ENCODE peak calls at places on chromosomes 7 and 10, in four cellular contexts. One of them, this sample, is unnamed.

GRCh38 chr7:47405286-47405904 is 176.5 kb downstream of the TNS3 start:
- DNase-seq in HepG2: no peak
- DNase-seq in K562: no peak
- DNase-seq in H1: no peak
- DNase-seq in this sample: no peak

GRCh38 chr7:88344271-88344670 is 37.6 kb upstream of the STEAP4 start:
- DNase-seq in K562: no peak
- DNase-seq in H1: no peak
- DNase-seq in HepG2: no peak
- DNase-seq in this sample: no peak

GRCh38 chr7:29987821-29988317 is 1.7 kb downstream of the SCRN1 start:
- DNase-seq in K562: no peak
- DNase-seq in HepG2: peak
- DNase-seq in H1: no peak
- DNase-seq in this sample: peak

GRCh38 chr7:154871483-154871882 is 131.4 kb downstream of the PAXIP1 start:
- DNase-seq in K562: no peak
- DNase-seq in HepG2: no peak
- DNase-seq in H1: no peak
- DNase-seq in this sample: no peak

GRCh38 chr7:79078273-79078672 is 375.2 kb downstream of the MAGI2 start:
- DNase-seq in HepG2: peak
- DNase-seq in H1: no peak
- DNase-seq in K562: no peak
- DNase-seq in this sample: no peak

GRCh38 chr7:136950331-136950730 is 81.9 kb downstream of the CHRM2 start:
- DNase-seq in K562: no peak
- DNase-seq in H1: no peak
- DNase-seq in HepG2: no peak
- DNase-seq in this sample: no peak

GRCh38 chr7:107479303-107479702 is 9.4 kb downstream of the GPR22 start:
- DNase-seq in H1: no peak
- DNase-seq in HepG2: no peak
- DNase-seq in K562: no peak
- DNase-seq in this sample: no peak

GRCh38 chr10:113788604-113789083 is 37.2 kb downstream of the PLEKHS1 start:
- DNase-seq in H1: no peak
- DNase-seq in K562: peak
- DNase-seq in HepG2: no peak
- DNase-seq in this sample: peak

GRCh38 chr7:14073543-14073942 is 84.1 kb upstream of the ETV1 start:
- DNase-seq in HepG2: no peak
- DNase-seq in H1: no peak
- DNase-seq in K562: no peak
- DNase-seq in this sample: no peak

GRCh38 chr7:37921340-37921805 is 933 bp downstream of the EPDR1 start:
- DNase-seq in H1: no peak
- DNase-seq in K562: peak
- DNase-seq in HepG2: peak
- DNase-seq in this sample: no peak

GRCh38 chr10:5659702-5660528 is 6.5 kb downstream of the ASB13 start:
- DNase-seq in H1: no peak
- DNase-seq in HepG2: peak
- DNase-seq in K562: peak
- DNase-seq in this sample: peak

GRCh38 chr7:122887198-122887597 is 938 bp upstream of the CADPS2 start:
- DNase-seq in H1: no peak
- DNase-seq in HepG2: peak
- DNase-seq in K562: peak
- DNase-seq in this sample: peak

GRCh38 chr7:116259821-116260440 is 49.6 kb downstream of the TES start:
- DNase-seq in H1: no peak
- DNase-seq in K562: no peak
- DNase-seq in HepG2: no peak
- DNase-seq in this sample: peak

GRCh38 chr10:79007843-79008319 is 60.9 kb upstream of the ZMIZ1 start:
- DNase-seq in K562: no peak
- DNase-seq in HepG2: no peak
- DNase-seq in H1: no peak
- DNase-seq in this sample: no peak

GRCh38 chr7:92809397-92810241 is 26.8 kb downstream of the CDK6 start:
- DNase-seq in K562: peak
- DNase-seq in H1: no peak
- DNase-seq in HepG2: peak
- DNase-seq in this sample: peak

GRCh38 chr10:78752708-78753107 is 316.1 kb upstream of the ZMIZ1 start:
- DNase-seq in H1: no peak
- DNase-seq in K562: no peak
- DNase-seq in HepG2: no peak
- DNase-seq in this sample: no peak

GRCh38 chr10:13815766-13816165 is 229.0 kb downstream of the PRPF18 start:
- DNase-seq in HepG2: no peak
- DNase-seq in H1: no peak
- DNase-seq in K562: no peak
- DNase-seq in this sample: no peak

GRCh38 chr10:78740976-78741375 is 327.8 kb upstream of the ZMIZ1 start:
- DNase-seq in H1: no peak
- DNase-seq in HepG2: no peak
- DNase-seq in K562: no peak
- DNase-seq in this sample: no peak

GRCh38 chr7:158127241-158127640 is 460.4 kb downstream of the PTPRN2 start:
- DNase-seq in K562: no peak
- DNase-seq in H1: no peak
- DNase-seq in HepG2: no peak
- DNase-seq in this sample: no peak

GRCh38 chr10:106311590-106311989 is 852.9 kb downstream of the SORCS1 start:
- DNase-seq in HepG2: no peak
- DNase-seq in K562: no peak
- DNase-seq in H1: no peak
- DNase-seq in this sample: no peak

GRCh38 chr10:93596539-93596938 is 4.5 kb downstream of the RBP4 start:
- DNase-seq in H1: peak
- DNase-seq in HepG2: peak
- DNase-seq in K562: no peak
- DNase-seq in this sample: peak

GRCh38 chr7:144720139-144720538 is 115.7 kb downstream of the TPK1 start:
- DNase-seq in K562: no peak
- DNase-seq in HepG2: no peak
- DNase-seq in H1: no peak
- DNase-seq in this sample: no peak

GRCh38 chr10:61175331-61175730 is 231.3 kb upstream of the RHOBTB1 start:
- DNase-seq in H1: no peak
- DNase-seq in HepG2: no peak
- DNase-seq in K562: no peak
- DNase-seq in this sample: no peak

DNA sequence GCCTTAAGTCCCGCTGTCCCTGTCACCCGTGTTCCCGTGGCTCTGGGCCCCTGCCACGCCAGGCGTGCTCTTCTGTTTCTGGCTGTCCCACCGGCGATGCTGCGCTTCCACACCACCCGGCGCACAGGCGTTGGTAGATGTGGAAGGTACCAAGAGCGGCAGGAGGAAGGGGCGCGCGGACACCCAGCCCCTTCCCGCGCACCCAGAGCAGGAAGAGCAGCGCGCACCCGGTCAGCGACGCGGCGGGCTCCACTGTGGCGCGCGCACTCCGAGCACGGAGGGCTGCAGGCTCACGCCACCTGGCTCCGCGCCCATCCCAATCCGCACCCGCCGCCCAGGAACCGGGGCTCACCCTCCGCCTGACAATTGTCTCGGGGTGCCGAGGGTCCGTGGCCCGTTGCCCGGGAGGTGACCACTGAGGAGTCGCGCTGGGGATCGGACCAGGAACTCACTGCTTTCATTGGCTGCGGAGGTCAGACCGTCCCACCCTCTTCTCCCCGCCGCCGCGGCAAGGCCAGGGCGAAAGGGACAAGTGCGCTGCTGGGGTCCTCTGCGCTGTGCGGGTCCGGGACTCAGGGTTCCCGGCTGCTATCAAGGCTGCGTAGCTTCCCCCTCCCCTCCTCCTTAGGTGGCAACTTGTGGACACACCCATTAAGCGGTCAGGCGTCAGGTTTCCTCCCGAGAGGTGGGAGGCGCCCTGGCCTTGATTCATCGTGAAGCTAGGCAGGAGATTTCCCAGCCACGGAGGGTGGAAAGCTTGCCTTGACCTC is 121.6 kb upstream of the ZNF92 start:
- DNase-seq in K562: peak
- DNase-seq in HepG2: peak
- DNase-seq in H1: peak
- DNase-seq in this sample: peak
- TF ChIP-seq POLR2A in K562: no peak
- TF ChIP-seq POLR2A in HepG2: peak
- TF ChIP-seq POLR2A in H1: no peak
- TF ChIP-seq POLR2A in this sample: peak

DNA sequence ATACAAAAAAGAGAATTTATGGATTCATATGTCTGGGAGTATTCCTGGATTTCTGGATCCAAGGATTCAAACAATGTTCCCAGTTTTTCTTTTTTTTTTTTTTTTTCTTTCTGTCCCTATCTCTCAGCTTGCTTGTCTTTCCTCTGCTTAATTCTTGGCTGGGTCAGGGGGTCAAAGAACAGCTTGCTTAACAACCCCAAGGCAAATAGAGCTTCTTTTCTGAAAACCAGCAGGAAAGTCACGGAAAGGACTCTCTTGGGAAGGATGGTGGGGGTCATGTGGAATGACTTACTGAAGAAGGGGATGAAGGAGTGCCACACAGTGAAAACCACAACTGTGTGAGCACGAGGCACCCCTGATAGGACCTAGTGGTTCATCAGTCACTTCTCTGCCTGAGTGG is 36.1 kb downstream of the GRK5 start:
- DNase-seq in H1: no peak
- DNase-seq in K562: no peak
- DNase-seq in HepG2: no peak
- DNase-seq in this sample: no peak
- TF ChIP-seq PHF8 in H1: no peak
- TF ChIP-seq PHF8 in K562: no peak
- TF ChIP-seq PHF8 in HepG2: no peak
- TF ChIP-seq PHF8 in this sample: no peak

DNA sequence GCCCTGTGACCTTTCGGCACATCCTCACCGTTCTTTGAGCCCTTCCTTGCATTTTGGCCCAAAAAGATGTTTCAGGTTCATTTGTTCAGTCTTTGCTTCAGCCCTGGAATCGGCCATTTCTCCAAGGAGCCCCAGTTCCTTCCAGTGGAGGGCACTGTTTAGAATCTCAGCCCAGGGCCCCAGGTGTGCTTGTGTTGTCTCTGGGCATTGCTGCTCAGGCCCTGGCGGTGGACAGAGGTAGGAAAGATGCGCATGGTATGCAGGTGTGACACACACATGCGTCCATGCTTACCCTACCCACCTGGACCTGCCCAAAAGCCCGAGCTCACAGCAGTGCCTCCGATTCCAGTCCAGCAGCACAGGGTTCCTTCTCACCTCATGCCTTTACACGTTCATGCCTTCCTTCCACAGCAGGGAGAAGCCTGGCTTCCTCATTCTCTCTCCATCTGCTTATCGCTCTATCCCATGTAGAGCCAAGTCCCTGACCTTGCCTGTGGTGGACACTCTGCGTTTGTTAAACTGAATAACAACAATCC is 70.6 kb downstream of the LHPP start:
- DNase-seq in K562: peak
- DNase-seq in HepG2: peak
- DNase-seq in H1: peak
- DNase-seq in this sample: peak
- TF ChIP-seq CEBPB in K562: no peak
- TF ChIP-seq CEBPB in HepG2: no peak
- TF ChIP-seq CEBPB in H1: no peak
- TF ChIP-seq CEBPB in this sample: no peak

GRCh38 chr10:110409926-110410325 is 87.8 kb upstream of the DUSP5 start:
- DNase-seq in K562: no peak
- DNase-seq in HepG2: no peak
- DNase-seq in H1: no peak
- DNase-seq in this sample: no peak
- TF ChIP-seq POLR2A in K562: no peak
- TF ChIP-seq POLR2A in HepG2: no peak
- TF ChIP-seq POLR2A in H1: no peak
- TF ChIP-seq POLR2A in this sample: no peak

GRCh38 chr7:81284576-81284975 is 365.7 kb upstream of the SEMA3C start:
- DNase-seq in H1: no peak
- DNase-seq in HepG2: no peak
- DNase-seq in K562: no peak
- DNase-seq in this sample: no peak
- TF ChIP-seq PHF8 in H1: no peak
- TF ChIP-seq PHF8 in HepG2: no peak
- TF ChIP-seq PHF8 in K562: no peak
- TF ChIP-seq PHF8 in this sample: no peak

GRCh38 chr7:69067397-69067796 is 530.9 kb upstream of the AUTS2 start:
- DNase-seq in HepG2: no peak
- DNase-seq in H1: peak
- DNase-seq in K562: peak
- DNase-seq in this sample: peak
- TF ChIP-seq CEBPB in HepG2: no peak
- TF ChIP-seq CEBPB in H1: no peak
- TF ChIP-seq CEBPB in K562: no peak
- TF ChIP-seq CEBPB in this sample: no peak

DNA sequence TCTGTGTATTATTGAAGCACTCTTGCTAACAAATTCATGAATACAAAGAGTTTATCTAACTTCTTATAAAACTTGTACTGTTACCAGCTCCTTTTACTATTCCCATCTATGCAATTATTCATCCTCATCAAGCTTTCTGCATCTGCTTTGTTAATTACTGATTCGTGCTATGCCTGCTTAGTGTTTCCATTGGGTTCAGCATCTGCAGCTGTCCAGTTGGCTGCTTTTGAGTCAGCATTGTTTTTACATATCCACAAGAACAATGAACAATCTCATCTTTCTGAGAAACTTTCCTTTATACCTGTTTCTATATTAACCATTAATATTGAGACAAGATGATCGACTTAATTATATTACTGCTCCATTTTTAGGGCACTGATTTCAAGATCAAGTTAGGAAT is 19.6 kb upstream of the ANLN start:
- DNase-seq in H1: no peak
- DNase-seq in HepG2: no peak
- DNase-seq in K562: no peak
- DNase-seq in this sample: no peak
- TF ChIP-seq POLR2A in H1: no peak
- TF ChIP-seq POLR2A in HepG2: no peak
- TF ChIP-seq POLR2A in K562: no peak
- TF ChIP-seq POLR2A in this sample: no peak

GRCh38 chr7:76191783-76192240 is 9.9 kb upstream of the SRRM3 start:
- DNase-seq in K562: peak
- DNase-seq in H1: peak
- DNase-seq in HepG2: peak
- DNase-seq in this sample: no peak
- TF ChIP-seq PHF8 in K562: no peak
- TF ChIP-seq PHF8 in H1: no peak
- TF ChIP-seq PHF8 in HepG2: no peak
- TF ChIP-seq PHF8 in this sample: no peak